ENCODE peak calls at places on chromosome 7, in seven cellular contexts. N is HCT116, I is GM23338, Y is SK-N-SH, M is GM12878, E is HepG2, F is K562. Z is an unnamed sample. For H3K36me3, the result is how much of the 10 kb centered on the place peaks cover.

GRCh38 chr7:47435889-47436312 is 146.0 kb downstream of the TNS3 start:
- DNase-seq in N (peak), I (peak), Y (peak), M (no peak), E (peak), F (peak), Z (peak)

GRCh38 chr7:2520808-2521146 is 1.2 kb downstream of the LFNG start:
- DNase-seq in N (no peak), I (no peak), Y (no peak), M (no peak), E (no peak), F (no peak), Z (no peak)

GRCh38 chr7:129553861-129554530 is 51.7 kb downstream of the SMKR1 start:
- DNase-seq in N (no peak), I (no peak), Y (no peak), M (no peak), E (no peak), F (no peak), Z (no peak)

GRCh38 chr7:83547526-83547925 is 101.4 kb downstream of the SEMA3E start:
- DNase-seq in N (peak), I (no peak), Y (peak), M (peak), E (no peak), F (no peak), Z (no peak)

GRCh38 chr7:51315393-51316261 is 982 bp downstream of the COBL start:
- DNase-seq in N (peak), I (peak), Y (peak), M (no peak), E (peak), F (no peak), Z (no peak)

GRCh38 chr7:23247101-23247601 is 576 bp downstream of the GPNMB start:
- DNase-seq in N (no peak), I (peak), Y (no peak), M (no peak), E (no peak), F (no peak), Z (no peak)

GRCh38 chr7:129435414-129435829 is 1.2 kb downstream of the STRIP2 start:
- DNase-seq in N (no peak), I (no peak), Y (no peak), M (no peak), E (no peak), F (no peak), Z (no peak)

GRCh38 chr7:105830405-105831218 is 45.8 kb downstream of the ATXN7L1 start:
- DNase-seq in N (peak), I (no peak), Y (peak), M (no peak), E (peak), F (no peak), Z (peak)

GRCh38 chr7:108236681-108237415 is 106.7 kb upstream of the LAMB4 start:
- DNase-seq in N (no peak), I (peak), Y (no peak), M (no peak), E (no peak), F (peak), Z (no peak)

GRCh38 chr7:51927738-51928137 is 611.1 kb upstream of the COBL start:
- DNase-seq in N (no peak), I (no peak), Y (no peak), M (no peak), E (no peak), F (no peak), Z (no peak)

GRCh38 chr7:14747701-14748100 is 154.8 kb downstream of the DGKB start:
- DNase-seq in N (no peak), I (no peak), Y (no peak), M (no peak), E (no peak), F (no peak), Z (no peak)

GRCh38 chr7:148114807-148115206 is 475.8 kb upstream of the C7orf33 start:
- DNase-seq in N (no peak), I (no peak), Y (peak), M (no peak), E (no peak), F (no peak), Z (no peak)

GRCh38 chr7:42123716-42124115 is 113.3 kb downstream of the GLI3 start:
- DNase-seq in N (no peak), I (no peak), Y (no peak), M (no peak), E (no peak), F (no peak), Z (no peak)

GRCh38 chr7:141460781-141461715 is 90.2 kb upstream of the AGK start:
- DNase-seq in N (no peak), I (no peak), Y (no peak), M (no peak), E (no peak), F (no peak), Z (no peak)

GRCh38 chr7:98283127-98283886 is 1.8 kb downstream of the BRI3 start:
- DNase-seq in N (no peak), I (no peak), Y (peak), M (no peak), E (no peak), F (no peak), Z (no peak)

GRCh38 chr7:51970961-51971655 is 654.5 kb upstream of the COBL start:
- DNase-seq in N (no peak), I (no peak), Y (no peak), M (no peak), E (no peak), F (no peak), Z (no peak)

GRCh38 chr7:157270060-157270444 is 66.8 kb upstream of the DNAJB6 start:
- DNase-seq in N (no peak), I (no peak), Y (no peak), M (no peak), E (no peak), F (no peak), Z (no peak)

GRCh38 chr7:157267956-157268355 is 68.8 kb upstream of the DNAJB6 start:
- DNase-seq in N (no peak), I (no peak), Y (no peak), M (no peak), E (no peak), F (no peak), Z (no peak)

GRCh38 chr7:157269341-157270059 is 67.3 kb upstream of the DNAJB6 start:
- DNase-seq in N (no peak), I (no peak), Y (no peak), M (no peak), E (no peak), F (no peak), Z (no peak)

GRCh38 chr7:157267516-157267915 is 69.3 kb upstream of the DNAJB6 start:
- DNase-seq in N (no peak), I (no peak), Y (no peak), M (no peak), E (no peak), F (no peak), Z (no peak)

GRCh38 chr7:157268540-157268939 is 68.3 kb upstream of the DNAJB6 start:
- DNase-seq in N (no peak), I (no peak), Y (no peak), M (no peak), E (no peak), F (no peak), Z (no peak)
- H3K36me3 ChIP-seq in N (under half), I (under half), Y (under half), M (under half), E (under half), F (half or more), Z (under half)

DNA sequence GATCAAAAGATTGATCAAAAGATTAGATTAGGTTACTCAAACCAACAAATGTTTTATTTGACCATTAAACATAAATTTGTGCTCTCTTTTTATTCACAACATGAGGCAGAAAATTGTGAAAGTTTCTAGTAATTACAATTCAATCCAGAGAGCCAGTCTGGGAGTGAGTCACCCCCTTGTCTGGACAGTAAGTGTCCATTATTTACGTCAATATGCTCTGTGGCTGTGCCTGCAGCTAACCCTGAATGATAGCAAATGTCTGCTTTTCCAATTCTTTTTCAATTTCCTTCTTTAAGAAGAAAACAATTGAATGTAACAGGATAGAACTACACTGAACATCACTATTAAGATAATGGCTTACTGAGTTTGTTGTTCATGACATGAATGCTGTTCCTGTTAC is 27.9 kb downstream of the GNG11 start:
- DNase-seq in N (no peak), I (no peak), Y (peak), M (no peak), E (no peak), F (no peak), Z (no peak)
- TF ChIP-seq REST in N (no peak), I (no peak), Y (no peak), M (no peak), E (no peak), F (no peak), Z (no peak)

DNA sequence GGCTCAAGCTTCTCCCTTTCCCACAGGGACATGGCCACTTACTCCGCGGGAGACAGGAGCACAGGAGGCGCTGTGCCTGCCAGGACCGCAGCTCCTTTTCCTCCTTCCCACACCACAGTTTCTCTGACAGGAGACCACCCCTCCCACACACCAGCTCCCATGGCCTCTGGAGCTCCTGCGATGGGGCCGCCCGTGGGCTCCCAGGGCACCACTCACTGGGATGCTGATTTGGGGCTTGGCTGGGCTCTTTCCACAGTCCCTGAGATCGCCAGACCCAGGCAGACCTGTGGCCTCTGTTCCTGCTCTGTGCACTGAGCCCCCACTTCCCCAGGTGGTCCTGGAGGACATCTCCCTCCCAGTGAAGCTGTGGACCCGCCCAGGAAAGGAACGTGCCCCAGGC is 226.9 kb upstream of the SHH start:
- DNase-seq in N (no peak), I (no peak), Y (no peak), M (no peak), E (no peak), F (no peak), Z (no peak)
- H3K36me3 ChIP-seq in N (under half), I (under half), Y (under half), M (under half), E (under half), F (under half), Z (under half)

DNA sequence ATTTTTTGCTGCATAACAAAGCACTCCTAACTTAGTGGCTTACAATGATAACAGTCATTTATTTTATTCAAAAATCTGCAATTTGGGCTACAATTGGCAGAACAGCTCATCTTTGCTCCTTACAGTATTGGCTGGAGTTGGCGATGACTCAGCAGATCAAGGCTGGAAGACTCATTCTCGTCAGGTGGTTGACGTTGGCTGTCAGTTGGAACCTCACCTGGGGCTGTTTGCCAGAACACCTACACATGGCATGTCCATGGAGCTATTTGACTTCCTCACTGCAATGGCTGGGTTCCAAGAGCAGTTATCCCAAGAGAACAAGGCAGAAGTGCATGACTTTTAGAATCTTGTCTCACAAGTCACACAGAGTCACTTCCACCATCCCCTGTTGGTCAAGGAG is 75.1 kb downstream of the NOD1 start:
- DNase-seq in N (no peak), I (no peak), Y (no peak), M (no peak), E (no peak), F (peak), Z (no peak)
- TF ChIP-seq REST in N (no peak), I (no peak), Y (no peak), M (no peak), E (no peak), F (no peak), Z (no peak)

Z was measured in Panc1.